ENCODE peak calls at places on chromosome X, in ten cellular contexts. J is NCI-H226; F is activated effector memory CD4-positive, alpha-beta T cell treated with Interleukin-2 at 50 U/mL for 16 hours; E is transverse colon; G is activated CD4-positive, alpha-beta T cell treated with anti-CD3 and anti-CD28 coated beads, Interleukin-2, amount 50 U/mL, for 24 hours; Y is epithelial cell of esophagus; D is NCI-H2171 treated with DMSO at 0.1 percent for 48 hours; T is gastrocnemius medialis; S is erythroblast; L is stimulated activated CD4-positive, alpha-beta T cell treated with anti-CD3 and anti-CD28 coated beads, Interleukin-1b, Interleukin-23, amount 100 ng/mL, for 48 hours. R is an unnamed sample.

GRCh38 chrX:103467156-103467555 is 52.1 kb downstream of the RAB40A start:
- DNase-seq in J (no peak), F (no peak), E (no peak), G (no peak), Y (no peak), D (no peak), T (no peak), S (no peak), L (no peak), R (no peak)

GRCh38 chrX:6026980-6027379 is 201.7 kb downstream of the NLGN4X start:
- DNase-seq in J (no peak), F (no peak), E (no peak), G (no peak), Y (no peak), D (no peak), T (no peak), S (no peak), L (no peak), R (no peak)

GRCh38 chrX:63283331-63283730 is 67.8 kb downstream of the SPIN4 start:
- DNase-seq in J (no peak), F (no peak), E (no peak), G (no peak), Y (no peak), D (no peak), T (no peak), S (no peak), L (no peak), R (no peak)

GRCh38 chrX:140508958-140509357 is 4.1 kb upstream of the SOX3 start:
- DNase-seq in J (no peak), F (no peak), E (no peak), G (no peak), Y (no peak), D (no peak), T (no peak), S (no peak), L (no peak), R (no peak)

GRCh38 chrX:14029425-14030247 is at the start of gene GEMIN8:
- DNase-seq in J (peak), F (peak), E (peak), G (peak), Y (peak), D (peak), T (peak), S (peak), L (peak), R (peak)

GRCh38 chrX:72025236-72025770 is 106.4 kb downstream of the RTL5 start:
- DNase-seq in J (no peak), F (no peak), E (no peak), G (no peak), Y (no peak), D (no peak), T (no peak), S (no peak), L (no peak), R (no peak)

GRCh38 chrX:6041630-6042029 is 187.0 kb downstream of the NLGN4X start:
- DNase-seq in J (no peak), F (no peak), E (no peak), G (no peak), Y (peak), D (no peak), T (no peak), S (no peak), L (no peak), R (no peak)

GRCh38 chrX:72045141-72045540 is 86.6 kb downstream of the RTL5 start:
- DNase-seq in J (no peak), F (no peak), E (no peak), G (no peak), Y (peak), D (no peak), T (no peak), S (no peak), L (no peak), R (no peak)